ENCODE peak calls at places on chromosomes 5 and 9, in eight cellular contexts. H is IMR-90; Y is psoas muscle; F is GM23248; A is Peyer's patch; K is A549; D is CD4-positive, alpha-beta memory T cell; X is heart left ventricle. Z is an unnamed sample.

GRCh38 chr9:96564217-96564616 is 55.4 kb downstream of the CDC14B start:
- DNase-seq in D (no peak), F (no peak), K (no peak), Y (no peak), X (no peak), H (no peak), A (no peak), Z (no peak)

GRCh38 chr5:172110921-172111873 is 76.8 kb downstream of the STK10 start:
- DNase-seq in K (no peak), A (peak), H (peak), Y (peak), X (peak), D (peak), F (peak), Z (peak)

GRCh38 chr5:160894-161540 is 30.3 kb upstream of the LRRC14B start:
- DNase-seq in A (peak), K (no peak), X (no peak), F (no peak), D (no peak), H (no peak), Y (no peak), Z (no peak)

GRCh38 chr5:171646338-171647042 is 139.1 kb upstream of the SMIM23 start:
- DNase-seq in H (no peak), K (no peak), A (no peak), D (no peak), X (no peak), F (no peak), Y (no peak), Z (no peak)

GRCh38 chr5:173771058-173771742 is 116.9 kb upstream of the CPEB4 start:
- DNase-seq in X (no peak), K (no peak), A (no peak), F (no peak), H (no peak), D (no peak), Y (no peak), Z (no peak)

GRCh38 chr5:139386039-139386438 is 2.9 kb upstream of the SLC23A1 start:
- DNase-seq in D (no peak), H (no peak), K (no peak), X (no peak), A (peak), F (no peak), Y (no peak), Z (no peak)

GRCh38 chr5:123176224-123176937 is 87.3 kb downstream of the PRDM6 start:
- DNase-seq in H (peak), X (no peak), Y (no peak), A (no peak), K (no peak), D (no peak), F (peak), Z (no peak)

GRCh38 chr9:120928015-120928719 is 1.6 kb upstream of the TRAF1 start:
- DNase-seq in X (no peak), D (no peak), Y (peak), A (no peak), H (no peak), F (peak), K (no peak), Z (no peak)

GRCh38 chr9:35111006-35111933 is 4.4 kb downstream of the ATOSB start:
- DNase-seq in F (peak), H (peak), X (peak), K (peak), D (peak), Y (peak), A (peak), Z (peak)

GRCh38 chr5:125113328-125113727 is 366.9 kb upstream of the ZNF608 start:
- DNase-seq in A (no peak), X (no peak), Y (no peak), K (no peak), H (no peak), F (peak), D (no peak), Z (no peak)

GRCh38 chr5:14445581-14446290 is 135.9 kb upstream of the OTULINL start:
- DNase-seq in Y (no peak), A (no peak), D (no peak), K (no peak), H (no peak), F (peak), X (no peak), Z (no peak)

GRCh38 chr5:157543825-157544622 is 31.6 kb downstream of the ADAM19 start:
- DNase-seq in H (peak), Y (no peak), K (no peak), A (no peak), F (peak), X (no peak), D (peak), Z (no peak)

GRCh38 chr9:90441814-90442213 is 200.8 kb downstream of the DIRAS2 start:
- DNase-seq in K (peak), A (no peak), X (no peak), D (no peak), H (no peak), F (no peak), Y (no peak), Z (no peak)

GRCh38 chr9:100856238-100856637 is 172.3 kb upstream of the PLPPR1 start:
- DNase-seq in F (no peak), Y (no peak), A (no peak), D (no peak), X (no peak), H (no peak), K (no peak), Z (no peak)

GRCh38 chr9:109868722-109869121 is 88.7 kb downstream of the PALM2AKAP2 start:
- DNase-seq in D (no peak), H (no peak), Y (no peak), X (no peak), F (no peak), K (no peak), A (no peak), Z (no peak)

GRCh38 chr5:119454171-119454570 is 1.9 kb downstream of the HSD17B4 start:
- DNase-seq in Y (no peak), D (no peak), A (no peak), X (no peak), K (no peak), H (no peak), F (no peak), Z (no peak)

GRCh38 chr5:119452060-119452372 is 281 bp upstream of the HSD17B4 start:
- DNase-seq in F (no peak), D (no peak), A (no peak), K (no peak), H (no peak), X (no peak), Y (no peak), Z (no peak)

GRCh38 chr5:119451561-119451960 is 736 bp upstream of the HSD17B4 start:
- DNase-seq in F (no peak), A (no peak), D (no peak), Y (no peak), K (peak), X (no peak), H (no peak), Z (no peak)

GRCh38 chr5:119453045-119453383 is 717 bp downstream of the HSD17B4 start:
- DNase-seq in F (peak), X (no peak), K (peak), H (peak), D (no peak), Y (no peak), A (no peak), Z (no peak)

DNA sequence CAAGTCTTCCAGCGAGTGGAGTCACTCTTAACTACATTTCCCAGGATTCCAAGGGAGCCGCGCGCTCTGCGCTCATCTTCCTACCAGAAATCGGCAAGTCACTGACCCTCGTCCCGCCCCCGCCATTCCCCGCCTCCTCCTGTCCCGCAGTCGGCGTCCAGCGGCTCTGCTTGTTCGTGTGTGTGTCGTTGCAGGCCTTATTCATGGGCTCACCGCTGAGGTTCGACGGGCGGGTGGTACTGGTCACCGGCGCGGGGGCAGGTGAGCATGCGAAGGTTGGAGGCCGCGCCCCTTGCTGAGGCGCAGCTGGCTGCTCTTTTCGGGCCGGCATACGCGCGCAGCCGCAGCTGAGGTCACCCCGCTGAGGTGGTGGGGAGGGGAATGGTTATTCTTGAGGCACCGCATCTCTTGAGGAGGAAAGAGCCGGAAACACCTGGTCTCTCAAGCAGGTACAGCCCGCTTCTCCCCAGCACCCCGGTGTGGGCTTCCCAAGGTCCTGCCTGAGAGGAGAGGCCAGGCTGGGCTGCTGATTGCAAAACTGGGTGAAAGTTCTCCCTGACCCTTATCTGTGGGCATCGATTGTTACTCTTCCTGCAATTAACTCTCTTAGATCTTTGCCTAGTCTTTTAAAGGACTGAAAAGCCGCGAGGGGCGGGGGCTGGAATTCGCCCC is at the start of gene HSD17B4:
- DNase-seq in X (peak), D (peak), K (peak), H (peak), Y (peak), A (peak), F (peak), Z (peak)
- H3K4me3 ChIP-seq in X (peak), D (peak), K (peak), H (peak), Y (peak), A (peak), F (peak), Z (peak)

DNA sequence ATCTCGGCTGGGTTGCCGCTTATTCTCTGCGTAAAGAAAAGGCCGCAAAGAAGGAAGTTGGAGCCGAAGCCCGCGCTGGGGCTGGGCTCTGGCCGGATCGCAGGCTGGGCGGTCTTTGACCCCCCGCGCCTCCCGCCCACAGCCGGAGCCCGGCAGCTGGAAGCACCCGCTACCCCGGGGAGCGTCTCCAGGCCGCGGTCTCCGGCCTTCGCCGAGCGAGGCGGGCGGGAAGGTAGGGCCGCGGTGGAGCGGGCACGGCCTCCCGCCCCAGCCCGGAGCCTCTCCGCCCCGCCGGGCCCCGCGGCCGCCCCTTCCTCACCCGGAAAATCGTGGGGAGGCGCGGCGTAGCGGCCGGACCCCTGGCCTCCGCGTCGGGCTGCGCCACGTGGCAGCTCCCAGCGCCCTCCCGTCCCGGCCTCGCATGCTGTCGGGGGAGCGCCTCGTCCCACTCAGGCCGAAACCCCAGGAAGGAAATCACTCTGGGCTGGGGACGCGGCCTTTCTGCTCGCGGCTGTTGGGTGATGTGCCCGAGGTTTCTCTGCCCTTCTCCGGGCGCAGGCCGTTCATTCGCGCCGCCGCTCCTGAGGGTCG is 11.9 kb downstream of the FOXD1 start:
- DNase-seq in H (no peak), X (no peak), A (peak), F (peak), K (no peak), D (no peak), Y (no peak), Z (no peak)
- H3K27ac ChIP-seq in H (peak), X (no peak), A (peak), F (peak), K (no peak), D (no peak), Y (no peak), Z (no peak)

GRCh38 chr5:147552897-147553296 is 43.0 kb upstream of the DPYSL3 start:
- DNase-seq in X (no peak), D (no peak), Y (no peak), K (no peak), H (no peak), F (no peak), A (no peak), Z (no peak)

GRCh38 chr5:147551677-147552076 is 41.8 kb upstream of the DPYSL3 start:
- DNase-seq in D (no peak), Y (no peak), A (no peak), K (no peak), F (no peak), H (peak), X (no peak), Z (no peak)

GRCh38 chr5:147558826-147559225 is 49.0 kb upstream of the DPYSL3 start:
- DNase-seq in Y (peak), K (peak), X (no peak), H (peak), D (no peak), A (no peak), F (peak), Z (no peak)

GRCh38 chr5:147558131-147558730 is 48.4 kb upstream of the DPYSL3 start:
- DNase-seq in D (no peak), X (no peak), Y (no peak), H (peak), A (no peak), F (peak), K (no peak), Z (no peak)

DNA sequence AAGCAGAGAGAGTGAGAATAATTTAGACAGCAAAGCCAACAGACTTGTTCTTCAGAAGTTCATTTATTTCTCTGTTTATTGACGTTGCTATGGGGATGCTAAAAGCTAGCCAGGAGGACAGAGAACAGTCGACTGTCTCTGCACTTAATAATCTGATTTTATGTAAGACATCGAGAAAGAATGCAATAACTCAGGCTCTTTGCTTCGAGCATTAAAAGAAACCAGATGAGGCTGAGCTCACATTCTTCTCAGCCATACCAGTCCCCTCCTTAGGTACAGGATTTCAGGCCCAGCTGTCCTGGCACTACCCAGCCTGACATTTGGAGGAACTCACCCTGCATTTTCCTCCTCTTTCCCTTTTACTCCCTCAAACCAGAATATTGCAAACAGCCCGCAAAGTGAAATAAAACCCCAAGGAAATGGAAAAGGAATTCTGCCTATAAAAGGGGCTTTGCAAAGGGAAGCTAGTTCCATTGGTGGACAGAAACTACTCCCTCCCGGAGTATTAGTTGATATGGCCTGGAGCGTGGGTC is 44.5 kb upstream of the DPYSL3 start:
- DNase-seq in F (peak), Y (no peak), A (no peak), H (peak), D (no peak), X (no peak), K (no peak), Z (no peak)
- H3K4me3 ChIP-seq in F (peak), Y (no peak), A (no peak), H (peak), D (no peak), X (no peak), K (no peak), Z (no peak)

GRCh38 chr9:133239533-133240090 is 30.6 kb upstream of the OBP2B start:
- DNase-seq in Y (no peak), D (no peak), X (no peak), K (no peak), H (no peak), F (no peak), A (no peak), Z (no peak)

GRCh38 chr9:133237271-133237731 is 28.3 kb upstream of the OBP2B start:
- DNase-seq in X (no peak), H (no peak), Y (no peak), F (peak), D (no peak), A (no peak), K (no peak), Z (no peak)

GRCh38 chr9:133236291-133237071 is 27.4 kb upstream of the OBP2B start:
- DNase-seq in A (no peak), D (no peak), Y (no peak), X (no peak), H (no peak), F (no peak), K (no peak), Z (no peak)

GRCh38 chr9:133238272-133238850 is 29.3 kb upstream of the OBP2B start:
- DNase-seq in D (no peak), K (peak), A (peak), H (no peak), F (peak), X (peak), Y (peak), Z (peak)

DNA sequence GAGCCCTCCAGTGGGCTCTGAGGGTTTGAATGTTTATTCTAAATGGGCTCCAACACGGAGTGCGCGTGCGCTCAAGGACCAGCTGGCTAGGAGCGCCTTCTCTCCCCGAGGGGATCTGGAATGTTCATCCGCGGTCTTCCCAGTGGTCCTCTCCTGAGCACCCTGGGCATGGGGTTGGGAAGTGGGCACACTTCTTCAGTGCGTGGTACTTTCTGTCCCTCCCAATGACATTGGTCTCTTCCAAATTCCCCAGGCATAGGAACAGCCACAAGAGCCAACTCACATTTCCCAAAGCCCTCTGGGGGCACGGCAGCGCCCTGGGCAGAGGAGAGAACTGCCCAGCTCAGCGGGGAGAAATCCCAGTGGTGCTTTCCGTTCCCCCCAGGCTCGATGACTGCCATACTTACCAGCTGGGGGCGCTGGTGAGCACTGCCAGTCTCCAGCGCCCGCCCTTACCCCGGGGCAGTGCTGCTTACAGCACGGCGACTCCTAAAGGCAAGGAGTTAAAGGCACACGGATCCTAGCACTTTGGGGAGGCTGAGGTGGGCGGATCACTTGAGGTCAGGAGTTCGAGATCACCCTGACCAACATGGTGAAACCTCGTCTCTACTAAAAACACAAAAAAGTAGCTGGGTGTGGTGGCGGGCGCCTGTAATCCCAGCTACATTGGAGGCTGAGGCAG is 29.9 kb upstream of the OBP2B start:
- DNase-seq in K (peak), F (peak), H (peak), X (peak), D (peak), Y (peak), A (peak), Z (peak)
- H3K27ac ChIP-seq in K (peak), F (no peak), H (no peak), X (peak), D (peak), Y (peak), A (peak), Z (no peak)

GRCh38 chr5:54087436-54087835 is 222.9 kb downstream of the ARL15 start:
- DNase-seq in A (no peak), X (no peak), K (no peak), Y (no peak), D (no peak), H (peak), F (peak), Z (no peak)
- H3K4me3 ChIP-seq in A (no peak), X (no peak), K (no peak), Y (no peak), D (no peak), H (no peak), F (no peak), Z (no peak)

DNA sequence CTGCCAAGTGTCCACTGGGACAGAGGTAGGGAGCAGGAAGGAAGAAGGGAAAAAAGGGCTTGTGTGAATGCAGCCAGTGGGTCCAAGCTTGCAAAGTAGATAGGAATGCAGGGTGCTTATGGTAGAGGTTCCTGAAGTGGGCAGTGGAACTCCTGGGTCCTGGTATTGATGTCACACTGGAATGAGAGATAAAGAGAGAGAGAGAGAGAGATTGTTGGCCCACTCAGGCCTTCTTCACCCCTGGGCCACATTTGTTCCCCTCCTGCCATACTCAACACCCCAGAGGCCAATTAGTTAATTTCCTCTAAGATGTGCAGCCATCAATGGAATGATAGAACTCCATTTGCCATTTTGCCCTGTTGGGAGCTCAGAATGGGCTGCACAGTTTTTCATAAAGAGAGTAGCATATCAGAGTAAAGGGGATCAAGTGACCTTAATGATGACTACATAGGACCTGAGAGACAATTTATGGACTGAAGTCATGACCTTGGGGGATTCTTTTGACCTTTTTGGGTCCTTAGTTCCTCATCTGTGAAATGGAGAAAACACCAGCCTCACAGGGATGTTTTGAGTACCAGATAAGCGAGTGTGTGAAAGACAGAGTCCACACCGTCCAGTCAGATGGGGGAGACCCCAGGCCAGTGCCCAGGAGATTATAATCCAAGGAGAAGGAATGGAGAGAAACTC is 52.9 kb downstream of the PPARGC1B start:
- DNase-seq in D (no peak), Y (no peak), A (no peak), F (no peak), K (no peak), H (no peak), X (no peak), Z (no peak)
- H3K27ac ChIP-seq in D (no peak), Y (peak), A (peak), F (no peak), K (no peak), H (no peak), X (peak), Z (no peak)

GRCh38 chr9:136282272-136282861 is 21.5 kb downstream of the CCDC187 start:
- DNase-seq in H (no peak), D (no peak), X (no peak), Y (no peak), A (no peak), F (no peak), K (no peak), Z (no peak)

GRCh38 chr9:136281421-136282271 is 22.2 kb downstream of the CCDC187 start:
- DNase-seq in K (no peak), D (no peak), Y (no peak), F (no peak), A (no peak), X (no peak), H (no peak), Z (no peak)

GRCh38 chr9:136284311-136284710 is 19.6 kb downstream of the CCDC187 start:
- DNase-seq in H (no peak), D (no peak), A (no peak), X (no peak), Y (no peak), F (no peak), K (no peak), Z (no peak)

GRCh38 chr9:136284951-136285350 is 18.9 kb downstream of the CCDC187 start:
- DNase-seq in H (no peak), X (no peak), D (no peak), A (no peak), Y (no peak), F (no peak), K (no peak), Z (peak)

GRCh38 chr9:136283291-136284235 is 20.3 kb downstream of the CCDC187 start:
- DNase-seq in H (peak), F (peak), D (peak), A (peak), Y (peak), X (peak), K (peak), Z (peak)
- H3K4me3 ChIP-seq in H (no peak), F (peak), D (no peak), A (peak), Y (peak), X (peak), K (no peak), Z (no peak)

Z was measured in CD8-positive, alpha-beta T cell.